ENCODE peak calls at places on chromosomes 6 and 20, in four cellular contexts. N, M, C and H are unnamed samples.

GRCh38 chr6:75892384-75892783 is 143.3 kb downstream of the MYO6 start:
- DNase-seq in M (no peak), C (no peak), N (no peak), H (no peak)

GRCh38 chr6:151681426-151682059 is 125.9 kb upstream of the ESR1 start:
- DNase-seq in C (peak), M (no peak), N (no peak), H (no peak)

GRCh38 chr6:155660243-155660977 is 204.8 kb upstream of the NOX3 start:
- DNase-seq in M (no peak), N (no peak), C (no peak), H (peak)

GRCh38 chr20:3340443-3340842 is 67.0 kb downstream of the DNAAF9 start:
- DNase-seq in C (no peak), N (no peak), M (no peak), H (no peak)

GRCh38 chr20:37596890-37597539 is 69.3 kb upstream of the BLCAP start:
- DNase-seq in N (no peak), M (no peak), C (no peak), H (peak)

GRCh38 chr6:56349196-56349595 is 101.8 kb upstream of the COL21A1 start:
- DNase-seq in M (no peak), N (no peak), C (peak), H (no peak)

GRCh38 chr6:87660226-87660886 is 41.7 kb downstream of the AKIRIN2 start:
- DNase-seq in M (no peak), N (no peak), C (peak), H (no peak)

GRCh38 chr20:1987826-1988225 is 6.0 kb downstream of the PDYN start:
- DNase-seq in N (no peak), M (no peak), C (peak), H (no peak)

GRCh38 chr20:24734139-24734538 is 214.9 kb upstream of the CST7 start:
- DNase-seq in C (no peak), M (peak), N (no peak), H (no peak)

GRCh38 chr6:164947174-164947573 is 362.2 kb downstream of the C6orf118 start:
- DNase-seq in M (no peak), N (no peak), C (no peak), H (no peak)

GRCh38 chr6:35425284-35425683 is 26.9 kb upstream of the FANCE start:
- DNase-seq in M (no peak), N (no peak), C (peak), H (no peak)

GRCh38 chr6:106730264-106730663 is 100.9 kb downstream of the QRSL1 start:
- DNase-seq in N (no peak), C (no peak), M (no peak), H (no peak)

GRCh38 chr6:106729848-106730247 is 100.5 kb downstream of the QRSL1 start:
- DNase-seq in C (no peak), M (no peak), N (no peak), H (no peak)

GRCh38 chr6:106727480-106728153 is 98.2 kb downstream of the QRSL1 start:
- DNase-seq in M (no peak), C (no peak), N (no peak), H (no peak)

GRCh38 chr6:106730672-106731071 is 101.3 kb downstream of the QRSL1 start:
- DNase-seq in C (no peak), N (no peak), M (no peak), H (no peak)

DNA sequence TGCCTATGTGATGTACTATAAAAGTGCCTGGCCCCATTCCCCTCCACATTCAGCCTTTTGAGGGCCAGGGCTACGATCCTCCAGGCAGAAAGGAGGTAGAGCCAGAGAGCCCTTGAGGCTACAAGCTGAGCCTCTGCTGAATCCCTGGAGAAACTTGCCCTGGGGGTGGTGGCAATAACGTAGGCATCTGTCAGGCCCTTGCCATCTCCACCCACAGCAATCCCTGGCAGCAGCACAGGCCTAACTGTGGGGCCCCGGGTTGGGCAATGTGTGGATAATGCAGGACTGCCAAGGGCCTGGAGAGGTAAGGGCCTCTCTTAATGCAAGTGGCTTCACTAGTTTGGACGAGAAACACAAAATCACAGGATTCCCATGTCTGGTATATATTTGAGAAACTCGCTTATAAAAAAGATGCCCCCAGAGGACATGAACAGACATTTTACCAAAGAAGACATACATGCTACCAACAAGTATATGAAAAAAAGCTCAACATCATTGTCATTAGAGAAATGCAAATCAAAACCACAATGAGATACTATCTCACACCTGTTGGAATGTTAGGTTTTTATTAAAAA is 99.0 kb downstream of the QRSL1 start:
- DNase-seq in C (no peak), M (no peak), N (no peak), H (no peak)
- TF ChIP-seq CTCF in C (no peak), M (no peak), N (no peak), H (no peak)

GRCh38 chr6:1477432-1478090 is 88.2 kb downstream of the FOXF2 start:
- DNase-seq in C (peak), N (no peak), M (no peak), H (no peak)
- TF ChIP-seq CTCF in C (no peak), N (no peak), M (peak), H (no peak)

GRCh38 chr6:125509477-125509876 is 207.7 kb upstream of the HDDC2 start:
- DNase-seq in N (no peak), M (no peak), C (no peak), H (no peak)

GRCh38 chr6:125508793-125509192 is 207.0 kb upstream of the HDDC2 start:
- DNase-seq in C (no peak), N (no peak), M (no peak), H (no peak)

GRCh38 chr6:125512621-125513020 is 210.9 kb upstream of the HDDC2 start:
- DNase-seq in N (no peak), M (no peak), C (peak), H (no peak)

GRCh38 chr6:125511809-125512341 is 210.1 kb upstream of the HDDC2 start:
- DNase-seq in N (no peak), M (no peak), C (peak), H (no peak)

GRCh38 chr6:125510405-125510804 is 208.6 kb upstream of the HDDC2 start:
- DNase-seq in M (no peak), C (no peak), N (no peak), H (no peak)
- TF ChIP-seq CTCF in M (no peak), C (no peak), N (no peak), H (no peak)

GRCh38 chr6:51536728-51537127 is 550.7 kb downstream of the PKHD1 start:
- DNase-seq in N (no peak), M (no peak), C (no peak), H (no peak)

GRCh38 chr6:51542466-51542865 is 544.9 kb downstream of the PKHD1 start:
- DNase-seq in N (no peak), C (no peak), M (no peak), H (no peak)

DNA sequence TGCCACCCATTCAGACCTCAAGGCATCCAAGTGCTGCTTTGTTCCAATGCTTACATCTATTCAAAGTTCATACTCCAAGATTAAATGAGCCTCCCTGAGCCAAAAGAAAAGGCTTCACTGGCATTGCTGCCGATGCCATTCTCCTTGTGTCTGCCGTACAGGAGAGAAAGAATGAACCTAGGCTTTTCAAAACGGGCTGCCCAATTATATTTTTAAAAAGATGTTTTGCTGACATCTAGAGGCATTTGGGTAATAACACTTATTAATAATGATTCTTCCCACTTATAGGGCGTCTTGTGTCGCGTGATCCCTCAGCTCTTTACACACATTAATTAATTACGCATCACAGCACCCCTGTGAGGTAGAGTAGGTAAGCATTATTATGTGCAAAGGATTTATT is 545.6 kb downstream of the PKHD1 start:
- DNase-seq in C (no peak), M (no peak), N (no peak), H (no peak)
- TF ChIP-seq CTCF in C (no peak), M (peak), N (no peak), H (no peak)

GRCh38 chr6:136662347-136663237 is 112.4 kb upstream of the MAP7 start:
- DNase-seq in M (no peak), N (no peak), C (no peak), H (no peak)

GRCh38 chr6:136660727-136661126 is 110.5 kb upstream of the MAP7 start:
- DNase-seq in M (no peak), N (no peak), C (no peak), H (no peak)

GRCh38 chr6:136658711-136659110 is 108.5 kb upstream of the MAP7 start:
- DNase-seq in C (no peak), N (no peak), M (no peak), H (no peak)

GRCh38 chr6:136657629-136658028 is 107.4 kb upstream of the MAP7 start:
- DNase-seq in C (peak), M (no peak), N (no peak), H (no peak)

DNA sequence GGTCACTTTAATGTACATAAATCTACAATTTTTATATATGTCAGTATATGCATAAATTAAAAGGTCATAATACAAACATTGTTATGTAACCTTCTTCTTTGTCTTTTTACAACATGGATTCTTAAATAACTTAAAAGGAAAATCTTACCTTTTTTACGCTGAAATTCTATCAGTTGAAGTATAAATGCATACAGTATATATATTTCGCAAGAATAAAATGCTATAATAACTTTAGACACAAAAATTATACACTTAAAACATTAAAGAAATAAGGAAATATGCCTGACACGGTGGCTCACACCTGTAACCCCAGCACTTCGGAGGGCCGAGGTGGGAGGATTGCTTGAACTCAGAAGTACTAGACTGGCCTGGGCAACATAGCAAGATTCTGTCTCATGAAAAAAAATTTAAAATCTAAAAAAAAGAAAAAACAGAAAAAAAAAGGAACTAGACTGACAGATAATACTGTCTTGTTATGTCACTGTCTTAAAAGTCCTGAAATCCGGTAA is 109.8 kb upstream of the MAP7 start:
- DNase-seq in M (no peak), N (no peak), C (no peak), H (no peak)
- TF ChIP-seq CTCF in M (no peak), N (no peak), C (no peak), H (no peak)